ENCODE peak calls at places on chromosomes 11 and 22, in six cellular contexts. One of them, this sample, is unnamed.
A peak's percentile ranks its signal among the peaks of the same experiment; 100 is the strongest.

GRCh38 chr11:27305751-27306150 is 57.3 kb downstream of the CCDC34 start:
- DNase-seq in psoas muscle: peak; percentile 18
- DNase-seq in H9: no peak
- DNase-seq in AG04450: no peak
- DNase-seq in CD8-positive, alpha-beta memory T cell: no peak
- DNase-seq in CD4-positive, alpha-beta T cell: no peak
- DNase-seq in this sample: no peak

GRCh38 chr11:47270331-47271271 is 668 bp downstream of the MADD start:
- DNase-seq in H9: no peak
- DNase-seq in CD4-positive, alpha-beta T cell: no peak
- DNase-seq in CD8-positive, alpha-beta memory T cell: peak; percentile 55
- DNase-seq in AG04450: no peak
- DNase-seq in psoas muscle: no peak
- DNase-seq in this sample: peak; percentile 16

GRCh38 chr11:75532200-75532972 is 6.6 kb upstream of the GDPD5 start:
- DNase-seq in AG04450: no peak
- DNase-seq in CD8-positive, alpha-beta memory T cell: peak; percentile 71
- DNase-seq in psoas muscle: peak; percentile 63
- DNase-seq in H9: peak; percentile 85
- DNase-seq in CD4-positive, alpha-beta T cell: peak; percentile 83
- DNase-seq in this sample: no peak

GRCh38 chr22:46064966-46065666 is 85.2 kb upstream of the PPARA start:
- DNase-seq in psoas muscle: no peak
- DNase-seq in H9: no peak
- DNase-seq in AG04450: no peak
- DNase-seq in CD4-positive, alpha-beta T cell: no peak
- DNase-seq in CD8-positive, alpha-beta memory T cell: no peak
- DNase-seq in this sample: no peak

GRCh38 chr11:128335729-128336128 is 251.6 kb downstream of the ETS1 start:
- DNase-seq in psoas muscle: no peak
- DNase-seq in H9: no peak
- DNase-seq in CD8-positive, alpha-beta memory T cell: no peak
- DNase-seq in AG04450: no peak
- DNase-seq in CD4-positive, alpha-beta T cell: no peak
- DNase-seq in this sample: no peak

GRCh38 chr11:2215230-2215560 is 43.6 kb upstream of the TH start:
- DNase-seq in CD8-positive, alpha-beta memory T cell: no peak
- DNase-seq in AG04450: no peak
- DNase-seq in H9: no peak
- DNase-seq in psoas muscle: no peak
- DNase-seq in CD4-positive, alpha-beta T cell: no peak
- DNase-seq in this sample: no peak

GRCh38 chr11:63906585-63906984 is 10.4 kb downstream of the RCOR2 start:
- DNase-seq in CD8-positive, alpha-beta memory T cell: peak; percentile 38
- DNase-seq in psoas muscle: no peak
- DNase-seq in AG04450: no peak
- DNase-seq in CD4-positive, alpha-beta T cell: peak; percentile 55
- DNase-seq in H9: no peak
- DNase-seq in this sample: no peak

GRCh38 chr22:40665312-40665711 is 14.0 kb upstream of the MCHR1 start:
- DNase-seq in CD8-positive, alpha-beta memory T cell: no peak
- DNase-seq in H9: no peak
- DNase-seq in CD4-positive, alpha-beta T cell: no peak
- DNase-seq in psoas muscle: no peak
- DNase-seq in AG04450: no peak
- DNase-seq in this sample: no peak

GRCh38 chr11:57336111-57336666 is 497 bp upstream of the SSRP1 start:
- DNase-seq in H9: no peak
- DNase-seq in AG04450: no peak
- DNase-seq in CD4-positive, alpha-beta T cell: no peak
- DNase-seq in psoas muscle: no peak
- DNase-seq in CD8-positive, alpha-beta memory T cell: no peak
- DNase-seq in this sample: no peak

GRCh38 chr11:108037211-108037610 is 28.5 kb downstream of the CUL5 start:
- DNase-seq in psoas muscle: no peak
- DNase-seq in AG04450: no peak
- DNase-seq in H9: no peak
- DNase-seq in CD4-positive, alpha-beta T cell: no peak
- DNase-seq in CD8-positive, alpha-beta memory T cell: no peak
- DNase-seq in this sample: no peak

GRCh38 chr11:61598886-61599868 is 18.3 kb upstream of the SYT7 start:
- DNase-seq in CD4-positive, alpha-beta T cell: no peak
- DNase-seq in AG04450: no peak
- DNase-seq in psoas muscle: peak; percentile 64
- DNase-seq in H9: peak; percentile 74
- DNase-seq in CD8-positive, alpha-beta memory T cell: no peak
- DNase-seq in this sample: no peak

GRCh38 chr22:29341056-29341848 is 25.8 kb upstream of the RASL10A start:
- DNase-seq in H9: no peak
- DNase-seq in AG04450: no peak
- DNase-seq in CD4-positive, alpha-beta T cell: no peak
- DNase-seq in psoas muscle: no peak
- DNase-seq in CD8-positive, alpha-beta memory T cell: no peak
- DNase-seq in this sample: no peak

GRCh38 chr11:63961608-63962412 is 12.6 kb upstream of the COX8A start:
- DNase-seq in AG04450: no peak
- DNase-seq in H9: peak; percentile 48
- DNase-seq in CD8-positive, alpha-beta memory T cell: peak; percentile 28
- DNase-seq in psoas muscle: peak; percentile 43
- DNase-seq in CD4-positive, alpha-beta T cell: no peak
- DNase-seq in this sample: no peak

GRCh38 chr22:46758867-46759290 is 3.6 kb upstream of the TBC1D22A start:
- DNase-seq in AG04450: peak; percentile 32
- DNase-seq in H9: peak; percentile 74
- DNase-seq in CD8-positive, alpha-beta memory T cell: peak; percentile 36
- DNase-seq in CD4-positive, alpha-beta T cell: no peak
- DNase-seq in psoas muscle: no peak
- DNase-seq in this sample: peak; percentile 24

GRCh38 chr11:13149991-13150390 is 127.6 kb upstream of the BMAL1 start:
- DNase-seq in psoas muscle: no peak
- DNase-seq in H9: no peak
- DNase-seq in CD8-positive, alpha-beta memory T cell: no peak
- DNase-seq in CD4-positive, alpha-beta T cell: no peak
- DNase-seq in AG04450: no peak
- DNase-seq in this sample: no peak

GRCh38 chr11:3000032-3000961 is 8.2 kb upstream of the NAP1L4 start:
- DNase-seq in psoas muscle: peak; percentile 41
- DNase-seq in H9: no peak
- DNase-seq in CD8-positive, alpha-beta memory T cell: no peak
- DNase-seq in AG04450: peak; percentile 38
- DNase-seq in CD4-positive, alpha-beta T cell: no peak
- DNase-seq in this sample: peak; percentile 89

GRCh38 chr11:72561856-72562255 is 112.4 kb downstream of the PDE2A start:
- DNase-seq in H9: peak; percentile 17
- DNase-seq in CD4-positive, alpha-beta T cell: no peak
- DNase-seq in psoas muscle: no peak
- DNase-seq in CD8-positive, alpha-beta memory T cell: no peak
- DNase-seq in AG04450: no peak
- DNase-seq in this sample: no peak

GRCh38 chr11:17351510-17352176 is at the start of gene NCR3LG1:
- DNase-seq in CD4-positive, alpha-beta T cell: peak; percentile 30
- DNase-seq in psoas muscle: peak; percentile 65
- DNase-seq in AG04450: peak; percentile 36
- DNase-seq in CD8-positive, alpha-beta memory T cell: peak; percentile 76
- DNase-seq in H9: peak; percentile 57
- DNase-seq in this sample: peak; percentile 72

GRCh38 chr11:108592591-108593213 is 866 bp downstream of the EXPH5 start:
- DNase-seq in H9: peak; percentile 40
- DNase-seq in CD4-positive, alpha-beta T cell: no peak
- DNase-seq in CD8-positive, alpha-beta memory T cell: no peak
- DNase-seq in psoas muscle: peak; percentile 29
- DNase-seq in AG04450: no peak
- DNase-seq in this sample: peak; percentile 6

GRCh38 chr22:49853981-49854791 is 542 bp downstream of the ZBED4 start:
- DNase-seq in H9: peak; percentile 38
- DNase-seq in CD4-positive, alpha-beta T cell: no peak
- DNase-seq in CD8-positive, alpha-beta memory T cell: no peak
- DNase-seq in AG04450: no peak
- DNase-seq in psoas muscle: no peak
- DNase-seq in this sample: peak; percentile 27

GRCh38 chr22:20569059-20570058 is 61.9 kb downstream of the MED15 start:
- DNase-seq in psoas muscle: peak; percentile 82
- DNase-seq in H9: no peak
- DNase-seq in CD8-positive, alpha-beta memory T cell: peak; percentile 94
- DNase-seq in AG04450: peak; percentile 94
- DNase-seq in CD4-positive, alpha-beta T cell: peak; percentile 74
- DNase-seq in this sample: no peak

GRCh38 chr11:126601136-126601535 is 245.7 kb downstream of the ST3GAL4 start:
- DNase-seq in psoas muscle: no peak
- DNase-seq in H9: no peak
- DNase-seq in CD4-positive, alpha-beta T cell: no peak
- DNase-seq in AG04450: no peak
- DNase-seq in CD8-positive, alpha-beta memory T cell: no peak
- DNase-seq in this sample: no peak

GRCh38 chr11:88174627-88175003 is 628 bp downstream of the RAB38 start:
- DNase-seq in AG04450: peak; percentile 30
- DNase-seq in CD8-positive, alpha-beta memory T cell: peak; percentile 23
- DNase-seq in CD4-positive, alpha-beta T cell: no peak
- DNase-seq in H9: peak; percentile 41
- DNase-seq in psoas muscle: peak; percentile 56
- DNase-seq in this sample: no peak

GRCh38 chr11:5737672-5738071 is 1.4 kb downstream of the OR56B1 start:
- DNase-seq in CD8-positive, alpha-beta memory T cell: no peak
- DNase-seq in H9: no peak
- DNase-seq in psoas muscle: no peak
- DNase-seq in CD4-positive, alpha-beta T cell: no peak
- DNase-seq in AG04450: no peak
- DNase-seq in this sample: no peak

GRCh38 chr11:117866526-117866925 is 9.9 kb downstream of the FXYD6 start:
- DNase-seq in H9: no peak
- DNase-seq in psoas muscle: no peak
- DNase-seq in AG04450: no peak
- DNase-seq in CD8-positive, alpha-beta memory T cell: no peak
- DNase-seq in CD4-positive, alpha-beta T cell: no peak
- DNase-seq in this sample: peak; percentile 62

GRCh38 chr11:16827139-16827538 is 88.7 kb downstream of the C11orf58 start:
- DNase-seq in CD4-positive, alpha-beta T cell: no peak
- DNase-seq in psoas muscle: no peak
- DNase-seq in CD8-positive, alpha-beta memory T cell: no peak
- DNase-seq in H9: no peak
- DNase-seq in AG04450: no peak
- DNase-seq in this sample: no peak

GRCh38 chr11:567036-567628 is 6.4 kb downstream of the RASSF7 start:
- DNase-seq in CD4-positive, alpha-beta T cell: no peak
- DNase-seq in AG04450: no peak
- DNase-seq in H9: no peak
- DNase-seq in psoas muscle: no peak
- DNase-seq in CD8-positive, alpha-beta memory T cell: no peak
- DNase-seq in this sample: no peak
- H3K27ac ChIP-seq in CD4-positive, alpha-beta T cell: no peak overlapping the region
- H3K27ac ChIP-seq in AG04450: no peak overlapping the region
- H3K27ac ChIP-seq in H9: no peak overlapping the region
- H3K27ac ChIP-seq in psoas muscle: peak overlapping the region; percentile 88
- H3K27ac ChIP-seq in CD8-positive, alpha-beta memory T cell: peak overlapping the region; percentile 60
- H3K27ac ChIP-seq in this sample: no peak overlapping the region

GRCh38 chr22:19407649-19408606 is 23.6 kb downstream of the HIRA start:
- DNase-seq in H9: no peak
- DNase-seq in CD8-positive, alpha-beta memory T cell: no peak
- DNase-seq in psoas muscle: no peak
- DNase-seq in AG04450: no peak
- DNase-seq in CD4-positive, alpha-beta T cell: no peak
- DNase-seq in this sample: no peak

GRCh38 chr22:19412478-19412877 is 19.1 kb downstream of the HIRA start:
- DNase-seq in H9: no peak
- DNase-seq in AG04450: no peak
- DNase-seq in psoas muscle: no peak
- DNase-seq in CD8-positive, alpha-beta memory T cell: no peak
- DNase-seq in CD4-positive, alpha-beta T cell: no peak
- DNase-seq in this sample: no peak

GRCh38 chr22:19412934-19413333 is 18.6 kb downstream of the HIRA start:
- DNase-seq in H9: no peak
- DNase-seq in psoas muscle: no peak
- DNase-seq in CD8-positive, alpha-beta memory T cell: no peak
- DNase-seq in AG04450: no peak
- DNase-seq in CD4-positive, alpha-beta T cell: no peak
- DNase-seq in this sample: no peak

GRCh38 chr22:19410941-19411689 is 20.4 kb downstream of the HIRA start:
- DNase-seq in CD8-positive, alpha-beta memory T cell: no peak
- DNase-seq in H9: no peak
- DNase-seq in AG04450: no peak
- DNase-seq in CD4-positive, alpha-beta T cell: no peak
- DNase-seq in psoas muscle: no peak
- DNase-seq in this sample: no peak

GRCh38 chr22:19411690-19412045 is 19.9 kb downstream of the HIRA start:
- DNase-seq in H9: no peak
- DNase-seq in AG04450: no peak
- DNase-seq in CD8-positive, alpha-beta memory T cell: no peak
- DNase-seq in CD4-positive, alpha-beta T cell: no peak
- DNase-seq in psoas muscle: no peak
- DNase-seq in this sample: no peak
- H3K27ac ChIP-seq in H9: no peak overlapping the region
- H3K27ac ChIP-seq in AG04450: no peak overlapping the region
- H3K27ac ChIP-seq in CD8-positive, alpha-beta memory T cell: no peak overlapping the region
- H3K27ac ChIP-seq in CD4-positive, alpha-beta T cell: no peak overlapping the region
- H3K27ac ChIP-seq in psoas muscle: no peak overlapping the region
- H3K27ac ChIP-seq in this sample: peak overlapping the region; percentile 49

DNA sequence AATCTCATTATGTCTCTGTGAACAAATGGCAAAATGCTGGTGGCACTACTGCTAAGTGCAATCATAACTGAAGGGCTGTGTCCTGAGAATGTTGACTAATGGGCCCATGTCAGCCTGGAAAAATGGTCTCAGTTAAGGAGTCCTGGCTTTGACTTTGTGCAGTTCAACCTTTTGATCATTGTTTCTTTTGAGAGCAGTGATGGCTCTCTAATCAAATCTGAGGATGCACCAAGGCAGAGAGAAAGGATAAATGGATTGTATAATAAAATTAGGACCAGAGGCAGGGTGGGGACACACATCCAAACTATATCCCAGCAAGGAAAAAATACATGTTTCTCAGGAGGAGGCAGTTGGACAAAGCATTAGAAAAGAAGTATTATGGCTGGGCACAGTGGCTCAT is 59.6 kb upstream of the SYN3 start:
- DNase-seq in CD8-positive, alpha-beta memory T cell: no peak
- DNase-seq in AG04450: no peak
- DNase-seq in psoas muscle: no peak
- DNase-seq in CD4-positive, alpha-beta T cell: no peak
- DNase-seq in H9: no peak
- DNase-seq in this sample: no peak
- H3K27ac ChIP-seq in CD8-positive, alpha-beta memory T cell: no peak overlapping the region
- H3K27ac ChIP-seq in AG04450: no peak overlapping the region
- H3K27ac ChIP-seq in psoas muscle: no peak overlapping the region
- H3K27ac ChIP-seq in CD4-positive, alpha-beta T cell: no peak overlapping the region
- H3K27ac ChIP-seq in H9: no peak overlapping the region
- H3K27ac ChIP-seq in this sample: no peak overlapping the region

DNA sequence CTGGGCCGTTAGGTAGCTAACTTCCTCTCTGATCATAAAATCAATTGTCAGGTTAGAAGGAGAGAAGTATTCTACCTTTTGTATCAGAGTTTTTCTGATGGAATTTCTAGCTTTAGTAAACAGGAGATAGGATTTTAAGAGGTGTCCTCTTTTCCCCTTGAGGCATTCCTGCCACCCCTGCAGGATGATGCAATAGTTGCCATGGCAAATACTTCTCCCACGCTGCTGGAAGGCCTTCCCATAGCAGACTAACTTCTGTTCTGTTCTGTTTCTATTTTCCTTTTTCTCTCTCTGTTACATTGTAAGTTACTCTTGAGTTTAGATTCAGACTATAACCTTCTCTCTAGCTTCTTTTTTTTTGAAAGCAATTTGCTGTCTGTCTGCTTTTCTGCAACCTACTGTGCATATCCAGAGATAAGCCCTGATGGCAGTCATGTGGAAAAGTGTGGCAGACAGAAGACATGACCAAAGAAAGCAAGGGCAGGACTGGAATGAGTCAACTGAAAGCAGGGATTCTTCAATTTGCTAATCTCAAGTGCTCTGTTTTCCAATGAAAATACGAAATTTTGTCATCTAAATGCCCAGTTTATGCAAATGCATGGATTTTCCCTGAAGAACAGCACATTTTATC is 679.1 kb downstream of the DLG2 start:
- DNase-seq in CD4-positive, alpha-beta T cell: no peak
- DNase-seq in AG04450: no peak
- DNase-seq in H9: no peak
- DNase-seq in CD8-positive, alpha-beta memory T cell: no peak
- DNase-seq in psoas muscle: no peak
- DNase-seq in this sample: no peak
- H3K27ac ChIP-seq in CD4-positive, alpha-beta T cell: no peak overlapping the region
- H3K27ac ChIP-seq in AG04450: no peak overlapping the region
- H3K27ac ChIP-seq in H9: no peak overlapping the region
- H3K27ac ChIP-seq in CD8-positive, alpha-beta memory T cell: no peak overlapping the region
- H3K27ac ChIP-seq in psoas muscle: no peak overlapping the region
- H3K27ac ChIP-seq in this sample: no peak overlapping the region

This sample was measured in substantia nigra.